ENCODE peak calls at places on chromosomes 16 and 17, in four cellular contexts. One of them, this sample, is unnamed.

GRCh38 chr17:4590981-4591453 is 6.7 kb downstream of the SMTNL2 start:
- DNase-seq in GM12891: no peak
- DNase-seq in HepG2: no peak
- DNase-seq in K562: no peak
- DNase-seq in this sample: no peak

GRCh38 chr17:61168506-61168905 is 231.1 kb upstream of the TBX2 start:
- DNase-seq in HepG2: no peak
- DNase-seq in K562: no peak
- DNase-seq in GM12891: no peak
- DNase-seq in this sample: no peak

GRCh38 chr16:69821844-69822173 is 59.7 kb downstream of the WWP2 start:
- DNase-seq in GM12891: no peak
- DNase-seq in K562: no peak
- DNase-seq in HepG2: no peak
- DNase-seq in this sample: no peak

GRCh38 chr17:69869667-69870066 is 205.4 kb upstream of the KCNJ16 start:
- DNase-seq in HepG2: no peak
- DNase-seq in GM12891: peak
- DNase-seq in K562: no peak
- DNase-seq in this sample: no peak

GRCh38 chr17:42266918-42267766 is 9.0 kb downstream of the STAT5B start:
- DNase-seq in K562: peak
- DNase-seq in GM12891: no peak
- DNase-seq in HepG2: no peak
- DNase-seq in this sample: no peak

GRCh38 chr16:72908362-72908838 is 139.5 kb downstream of the ZFHX3 start:
- DNase-seq in GM12891: no peak
- DNase-seq in HepG2: no peak
- DNase-seq in K562: no peak
- DNase-seq in this sample: no peak

GRCh38 chr17:81839301-81839700 is 4.5 kb upstream of the PPP1R27 start:
- DNase-seq in HepG2: no peak
- DNase-seq in K562: no peak
- DNase-seq in GM12891: no peak
- DNase-seq in this sample: no peak

GRCh38 chr16:73274140-73274539 is 226.2 kb upstream of the ZFHX3 start:
- DNase-seq in HepG2: no peak
- DNase-seq in GM12891: no peak
- DNase-seq in K562: no peak
- DNase-seq in this sample: no peak

GRCh38 chr17:13597723-13598347 is 3.9 kb downstream of the HS3ST3A1 start:
- DNase-seq in GM12891: peak
- DNase-seq in K562: no peak
- DNase-seq in HepG2: peak
- DNase-seq in this sample: no peak

GRCh38 chr17:41009301-41009760 is 403 bp upstream of the KRTAP3-1 start:
- DNase-seq in K562: no peak
- DNase-seq in GM12891: no peak
- DNase-seq in HepG2: peak
- DNase-seq in this sample: no peak

GRCh38 chr17:78022425-78022824 is 63.9 kb downstream of the TNRC6C start:
- DNase-seq in GM12891: no peak
- DNase-seq in HepG2: no peak
- DNase-seq in K562: no peak
- DNase-seq in this sample: no peak

GRCh38 chr17:5413682-5414081 is 5.8 kb downstream of the NUP88 start:
- DNase-seq in K562: no peak
- DNase-seq in GM12891: no peak
- DNase-seq in HepG2: no peak
- DNase-seq in this sample: no peak

GRCh38 chr16:35405547-35405946 is 1946.1 kb downstream of the TP53TG3F start:
- DNase-seq in HepG2: no peak
- DNase-seq in K562: no peak
- DNase-seq in GM12891: no peak
- DNase-seq in this sample: no peak

GRCh38 chr16:47848481-47849109 is 307.2 kb downstream of the ABCC12 start:
- DNase-seq in HepG2: no peak
- DNase-seq in GM12891: no peak
- DNase-seq in K562: no peak
- DNase-seq in this sample: no peak

GRCh38 chr17:66474810-66475497 is 172.5 kb downstream of the PRKCA start:
- DNase-seq in GM12891: no peak
- DNase-seq in HepG2: peak
- DNase-seq in K562: no peak
- DNase-seq in this sample: no peak

GRCh38 chr16:85412911-85413520 is 200.1 kb upstream of the GSE1 start:
- DNase-seq in GM12891: no peak
- DNase-seq in K562: no peak
- DNase-seq in HepG2: no peak
- DNase-seq in this sample: no peak

GRCh38 chr16:47965439-47965838 is 190.4 kb downstream of the ABCC12 start:
- DNase-seq in K562: no peak
- DNase-seq in HepG2: no peak
- DNase-seq in GM12891: no peak
- DNase-seq in this sample: no peak

DNA sequence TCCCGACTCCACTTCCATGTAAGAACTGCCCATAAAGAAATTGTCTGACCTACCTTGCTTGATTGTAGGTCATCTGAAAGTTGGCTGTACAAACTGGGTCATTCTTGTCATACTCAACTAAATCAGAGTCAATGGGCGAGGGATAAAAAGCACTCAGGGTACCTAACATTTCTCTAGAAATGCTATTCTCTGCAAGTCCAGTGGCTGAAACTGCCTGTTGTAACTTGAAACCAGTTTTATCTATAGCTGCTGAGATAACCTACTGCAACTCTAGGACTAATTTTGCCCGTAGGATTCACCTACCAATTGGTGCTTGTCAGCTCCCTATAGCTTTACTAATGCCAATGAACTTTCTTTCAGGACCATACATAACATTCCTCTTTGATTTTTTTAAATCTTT is 100.1 kb upstream of the GRIN2A start:
- DNase-seq in GM12891: no peak
- DNase-seq in HepG2: no peak
- DNase-seq in K562: no peak
- DNase-seq in this sample: no peak
- TF ChIP-seq POLR2A in GM12891: no peak
- TF ChIP-seq POLR2A in HepG2: no peak
- TF ChIP-seq POLR2A in K562: no peak
- TF ChIP-seq POLR2A in this sample: no peak

DNA sequence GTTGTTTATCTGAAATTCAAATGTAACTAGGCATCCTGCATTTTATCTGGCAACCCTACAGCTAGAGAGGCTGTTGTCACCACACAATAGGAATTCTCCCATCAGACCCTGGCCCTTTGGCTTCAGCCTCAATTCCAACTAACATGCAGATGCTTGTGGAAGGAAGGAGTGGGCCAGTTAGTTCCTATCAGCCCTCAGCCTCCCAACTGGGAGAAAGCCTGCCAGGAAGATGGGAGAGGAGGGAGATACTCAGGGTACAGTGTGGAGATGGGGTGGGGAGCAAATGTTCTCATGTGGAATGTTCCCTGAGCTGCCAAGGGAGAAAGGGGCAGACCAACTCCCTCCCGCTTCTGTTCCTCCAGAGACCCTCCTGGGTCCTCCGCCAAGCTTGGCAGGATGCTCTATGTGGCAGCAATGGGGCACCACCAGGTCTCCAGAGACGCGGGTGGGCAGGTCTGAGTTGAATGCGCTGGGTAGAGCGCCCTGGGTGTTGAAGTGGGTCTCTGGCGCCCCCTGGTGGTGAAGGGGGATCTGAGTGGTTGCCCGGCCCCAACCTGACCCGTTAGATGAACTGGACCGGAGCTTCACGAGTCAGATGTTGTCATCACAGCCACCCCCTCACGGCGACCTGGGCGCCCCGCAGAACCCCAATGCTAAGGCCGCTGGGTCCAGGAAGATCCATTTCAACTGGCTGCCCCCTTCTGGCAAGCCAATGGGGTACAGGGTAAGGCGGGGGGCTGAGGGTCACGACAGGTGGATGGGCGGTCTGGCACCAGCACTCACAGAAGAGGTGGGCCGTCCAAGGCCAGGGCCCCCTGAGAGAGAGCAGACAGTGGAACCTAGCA is 15.2 kb downstream of the GALK1 start:
- DNase-seq in HepG2: peak
- DNase-seq in GM12891: peak
- DNase-seq in K562: peak
- DNase-seq in this sample: peak
- TF ChIP-seq POLR2AphosphoS5 in HepG2: no peak
- TF ChIP-seq POLR2AphosphoS5 in GM12891: no peak
- TF ChIP-seq POLR2AphosphoS5 in K562: no peak
- TF ChIP-seq POLR2AphosphoS5 in this sample: no peak

DNA sequence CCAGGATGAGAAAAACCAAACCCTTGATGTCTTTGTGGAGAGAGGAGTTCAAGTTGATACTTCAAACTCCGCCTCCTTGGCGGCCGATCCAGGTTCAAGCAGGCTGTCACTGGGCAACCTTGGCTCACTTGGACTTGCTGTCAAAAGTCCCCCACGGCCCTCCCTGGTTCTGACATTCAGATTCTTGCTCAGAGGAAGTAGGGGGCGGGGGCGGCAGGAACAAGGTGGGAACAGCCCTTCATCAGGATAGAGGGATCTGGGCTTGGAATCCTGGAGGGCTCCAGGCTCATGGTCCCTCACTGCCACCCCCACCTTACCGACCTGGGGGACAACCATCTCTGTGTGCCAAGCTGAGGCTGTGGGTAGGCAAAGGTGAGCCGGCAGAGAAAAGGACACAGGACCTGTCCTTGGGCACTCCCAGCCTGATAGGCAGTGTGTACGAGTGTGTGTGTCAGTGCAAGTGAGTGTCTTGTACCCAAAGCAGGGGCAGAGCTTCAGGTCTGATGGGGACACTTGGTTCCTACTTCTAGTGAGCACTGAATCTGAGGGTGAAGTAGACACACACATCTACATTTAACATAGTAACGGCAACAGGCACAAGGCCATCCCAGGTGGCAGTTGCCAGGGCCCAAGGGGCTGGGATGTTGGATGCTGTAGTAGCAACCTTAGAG is 6.6 kb upstream of the TSPOAP1 start:
- DNase-seq in K562: no peak
- DNase-seq in HepG2: no peak
- DNase-seq in GM12891: no peak
- DNase-seq in this sample: peak
- TF ChIP-seq TAF1 in K562: no peak
- TF ChIP-seq TAF1 in HepG2: no peak
- TF ChIP-seq TAF1 in GM12891: no peak
- TF ChIP-seq TAF1 in this sample: no peak

DNA sequence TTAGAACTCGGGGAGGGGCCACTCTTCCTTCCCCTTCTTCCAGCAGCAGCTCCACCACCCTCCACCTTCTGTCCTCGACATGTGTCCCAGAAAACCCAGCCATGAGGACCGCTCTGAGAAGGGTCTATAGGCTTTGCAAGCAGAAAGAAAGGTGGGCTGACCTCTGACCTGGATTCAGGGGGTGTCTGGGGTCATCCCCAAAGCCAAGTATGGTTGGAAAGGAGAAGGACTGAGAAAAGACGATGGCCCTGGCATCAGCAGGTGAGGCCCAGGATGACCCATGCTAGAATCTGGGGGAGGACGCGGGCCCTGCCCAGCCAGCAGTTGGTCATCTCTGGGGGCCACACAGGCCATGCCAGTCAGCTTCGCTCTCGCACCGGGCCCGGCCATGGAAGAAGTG is 6.1 kb upstream of the SMIM5 start:
- DNase-seq in GM12891: no peak
- DNase-seq in HepG2: no peak
- DNase-seq in K562: no peak
- DNase-seq in this sample: no peak
- TF ChIP-seq POLR2A in GM12891: no peak
- TF ChIP-seq POLR2A in HepG2: no peak
- TF ChIP-seq POLR2A in K562: no peak
- TF ChIP-seq POLR2A in this sample: no peak

DNA sequence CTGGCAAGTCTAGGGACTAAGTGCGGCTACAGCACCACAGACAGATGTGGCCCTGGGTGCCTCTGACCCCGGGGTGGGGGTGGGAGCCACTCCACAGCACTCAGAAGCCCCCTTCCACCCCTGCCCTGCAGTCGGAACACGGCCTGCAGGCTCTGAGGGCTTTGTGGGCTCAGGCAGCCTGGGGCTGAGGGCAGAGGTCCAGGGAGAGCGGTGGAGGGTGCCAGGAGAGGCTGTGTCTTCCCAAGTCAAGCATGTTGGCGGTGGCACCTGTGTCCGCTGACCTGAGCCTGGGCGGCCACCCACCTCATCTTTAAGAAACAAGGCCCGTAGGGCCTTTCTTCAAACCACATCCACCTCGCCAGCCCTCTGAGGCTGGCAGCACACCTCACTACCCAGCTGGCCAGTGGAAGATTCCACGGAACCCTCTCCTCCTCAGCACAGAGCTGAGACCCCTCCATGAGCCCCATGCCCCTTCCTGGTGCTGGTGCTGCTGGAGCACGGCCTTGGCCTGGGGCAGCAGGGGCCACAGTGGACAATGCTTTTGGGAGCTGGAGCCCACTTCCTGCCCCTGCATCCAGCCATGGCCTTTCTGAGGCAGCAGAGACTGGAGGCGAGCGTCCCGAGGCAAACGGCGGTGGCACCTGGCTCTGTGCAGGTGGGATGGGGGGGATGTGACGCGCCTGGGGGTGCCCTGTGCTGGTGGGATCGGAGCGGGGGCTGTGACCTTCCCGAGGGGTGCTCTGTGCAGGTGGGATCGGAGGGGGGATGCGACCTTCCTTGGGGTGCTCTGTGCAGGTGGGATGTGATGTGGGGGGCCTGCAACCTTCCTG is 77.8 kb downstream of the ZNF778 start:
- DNase-seq in HepG2: no peak
- DNase-seq in K562: no peak
- DNase-seq in GM12891: no peak
- DNase-seq in this sample: no peak
- TF ChIP-seq POLR2AphosphoS5 in HepG2: no peak
- TF ChIP-seq POLR2AphosphoS5 in K562: no peak
- TF ChIP-seq POLR2AphosphoS5 in GM12891: no peak
- TF ChIP-seq POLR2AphosphoS5 in this sample: no peak

GRCh38 chr16:17162560-17162959 is 308.2 kb downstream of the XYLT1 start:
- DNase-seq in K562: no peak
- DNase-seq in GM12891: no peak
- DNase-seq in HepG2: no peak
- DNase-seq in this sample: no peak

GRCh38 chr16:17171250-17172143 is 299.3 kb downstream of the XYLT1 start:
- DNase-seq in GM12891: no peak
- DNase-seq in HepG2: peak
- DNase-seq in K562: no peak
- DNase-seq in this sample: no peak

GRCh38 chr16:17170435-17170834 is 300.3 kb downstream of the XYLT1 start:
- DNase-seq in K562: no peak
- DNase-seq in HepG2: no peak
- DNase-seq in GM12891: no peak
- DNase-seq in this sample: no peak

GRCh38 chr16:17161034-17161433 is 309.7 kb downstream of the XYLT1 start:
- DNase-seq in K562: no peak
- DNase-seq in HepG2: no peak
- DNase-seq in GM12891: no peak
- DNase-seq in this sample: no peak

DNA sequence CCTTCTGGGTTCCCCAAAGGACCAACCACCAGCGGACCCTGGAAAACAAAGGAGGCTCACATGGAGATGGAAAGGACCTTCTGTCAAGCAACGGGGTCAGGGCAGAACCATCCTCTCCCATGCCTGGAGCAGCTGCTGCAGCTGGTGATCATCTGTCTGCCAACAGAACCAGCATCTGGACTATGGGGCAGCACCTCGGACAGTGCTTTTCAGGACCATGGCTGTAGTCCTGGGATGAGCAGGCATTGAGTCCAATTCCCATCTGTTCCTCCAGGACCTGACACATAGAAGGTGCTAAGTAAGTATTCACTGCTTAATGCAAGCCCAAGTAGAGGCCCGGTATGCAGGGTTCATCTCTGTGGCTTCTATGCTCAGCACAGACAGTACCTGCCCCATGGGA is 304.7 kb downstream of the XYLT1 start:
- DNase-seq in GM12891: no peak
- DNase-seq in HepG2: no peak
- DNase-seq in K562: no peak
- DNase-seq in this sample: no peak
- TF ChIP-seq TAF1 in GM12891: no peak
- TF ChIP-seq TAF1 in HepG2: no peak
- TF ChIP-seq TAF1 in K562: no peak
- TF ChIP-seq TAF1 in this sample: no peak